ENCODE peak calls at places on chromosomes 13 and 19, in four cellular contexts. One of them, this sample, is unnamed.

GRCh38 chr13:95535243-95535642 is 17.3 kb upstream of the CLDN10 start:
- DNase-seq in thoracic aorta: no peak
- DNase-seq in astrocyte: peak; percentile 89
- DNase-seq in right cardiac atrium: no peak
- DNase-seq in this sample: no peak

GRCh38 chr13:30196025-30196424 is 111.3 kb downstream of the KATNAL1 start:
- DNase-seq in thoracic aorta: no peak
- DNase-seq in astrocyte: peak; percentile 66
- DNase-seq in right cardiac atrium: no peak
- DNase-seq in this sample: no peak

GRCh38 chr13:85590231-85590931 is 208.8 kb downstream of the SLITRK6 start:
- DNase-seq in thoracic aorta: no peak
- DNase-seq in astrocyte: peak; percentile 10
- DNase-seq in right cardiac atrium: no peak
- DNase-seq in this sample: no peak

GRCh38 chr19:22608441-22608840 is 25.7 kb upstream of the ZNF492 start:
- DNase-seq in thoracic aorta: no peak
- DNase-seq in astrocyte: no peak
- DNase-seq in right cardiac atrium: no peak
- DNase-seq in this sample: no peak

GRCh38 chr19:17294051-17294891 is 9.0 kb downstream of the ABHD8 start:
- DNase-seq in thoracic aorta: no peak
- DNase-seq in astrocyte: no peak
- DNase-seq in right cardiac atrium: peak; percentile 54
- DNase-seq in this sample: no peak

GRCh38 chr13:76672422-76672821 is 213.8 kb downstream of the KCTD12 start:
- DNase-seq in thoracic aorta: no peak
- DNase-seq in astrocyte: peak; percentile 65
- DNase-seq in right cardiac atrium: no peak
- DNase-seq in this sample: no peak

GRCh38 chr13:62388515-62388914 is 972.9 kb upstream of the PCDH20 start:
- DNase-seq in thoracic aorta: no peak
- DNase-seq in astrocyte: no peak
- DNase-seq in right cardiac atrium: no peak
- DNase-seq in this sample: no peak

GRCh38 chr19:18771328-18772242 is 19.5 kb downstream of the COMP start:
- DNase-seq in thoracic aorta: no peak
- DNase-seq in astrocyte: no peak
- DNase-seq in right cardiac atrium: no peak
- DNase-seq in this sample: no peak

GRCh38 chr13:27349458-27349857 is 75.0 kb upstream of the GTF3A start:
- DNase-seq in thoracic aorta: no peak
- DNase-seq in astrocyte: peak; percentile 70
- DNase-seq in right cardiac atrium: no peak
- DNase-seq in this sample: no peak

GRCh38 chr13:49936943-49937273 is 768 bp upstream of the SPRYD7 start:
- DNase-seq in thoracic aorta: no peak
- DNase-seq in astrocyte: no peak
- DNase-seq in right cardiac atrium: no peak
- DNase-seq in this sample: no peak

GRCh38 chr13:73365240-73365639 is 306.4 kb downstream of the KLF5 start:
- DNase-seq in thoracic aorta: no peak
- DNase-seq in astrocyte: no peak
- DNase-seq in right cardiac atrium: no peak
- DNase-seq in this sample: no peak

GRCh38 chr13:43136940-43137574 is 113.7 kb downstream of the DNAJC15 start:
- DNase-seq in thoracic aorta: no peak
- DNase-seq in astrocyte: no peak
- DNase-seq in right cardiac atrium: no peak
- DNase-seq in this sample: no peak

GRCh38 chr13:51243832-51244231 is 21.6 kb downstream of the FAM124A start:
- DNase-seq in thoracic aorta: no peak
- DNase-seq in astrocyte: no peak
- DNase-seq in right cardiac atrium: no peak
- DNase-seq in this sample: no peak

GRCh38 chr13:91904597-91904996 is 506.2 kb downstream of the GPC5 start:
- DNase-seq in thoracic aorta: no peak
- DNase-seq in astrocyte: no peak
- DNase-seq in right cardiac atrium: no peak
- DNase-seq in this sample: no peak

GRCh38 chr19:15782211-15782610 is 5.2 kb upstream of the OR10H5 start:
- DNase-seq in thoracic aorta: no peak
- DNase-seq in astrocyte: no peak
- DNase-seq in right cardiac atrium: no peak
- DNase-seq in this sample: no peak

GRCh38 chr13:106568225-106569003 is 477 bp upstream of the ARGLU1 start:
- DNase-seq in thoracic aorta: no peak
- DNase-seq in astrocyte: no peak
- DNase-seq in right cardiac atrium: no peak
- DNase-seq in this sample: no peak

GRCh38 chr13:106566682-106567420 is 1.1 kb downstream of the ARGLU1 start:
- DNase-seq in thoracic aorta: no peak
- DNase-seq in astrocyte: peak; percentile 46
- DNase-seq in right cardiac atrium: peak; percentile 79
- DNase-seq in this sample: peak; percentile 43

GRCh38 chr13:106562301-106562700 is 5.6 kb downstream of the ARGLU1 start:
- DNase-seq in thoracic aorta: no peak
- DNase-seq in astrocyte: no peak
- DNase-seq in right cardiac atrium: no peak
- DNase-seq in this sample: no peak

GRCh38 chr13:106567421-106568224 is at the start of gene ARGLU1:
- DNase-seq in thoracic aorta: peak; percentile 43
- DNase-seq in astrocyte: peak; percentile 75
- DNase-seq in right cardiac atrium: peak; percentile 94
- DNase-seq in this sample: peak; percentile 95

DNA sequence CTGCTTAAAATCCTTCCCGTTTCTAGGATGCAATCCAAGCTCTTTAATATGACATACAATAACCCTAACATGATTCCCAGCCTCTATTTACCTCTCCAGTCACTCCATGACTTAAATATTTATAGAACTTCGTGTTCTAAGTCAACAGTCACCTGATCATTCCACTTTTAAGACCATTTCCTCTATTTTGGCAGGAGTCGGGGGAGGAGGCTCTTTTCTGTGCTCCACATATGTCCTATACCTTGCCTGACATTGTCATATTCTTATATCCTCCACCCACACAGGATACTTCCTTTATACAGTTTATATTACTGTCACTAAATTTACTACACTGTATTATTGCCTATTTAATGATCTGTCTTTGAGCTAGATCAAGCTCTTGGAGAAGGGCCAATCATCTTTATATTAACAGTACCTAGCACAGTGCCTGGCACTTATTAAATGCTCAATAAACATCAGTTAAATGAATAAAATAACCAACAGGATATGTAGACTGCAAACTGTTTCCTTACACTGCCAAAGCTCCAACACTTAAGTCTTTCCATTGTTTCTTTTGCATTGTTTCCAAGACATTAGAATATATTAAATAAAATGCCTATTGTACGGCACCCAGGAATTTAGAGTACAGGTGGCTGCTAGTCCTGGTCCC is 2.7 kb downstream of the ARGLU1 start:
- DNase-seq in thoracic aorta: no peak
- DNase-seq in astrocyte: no peak
- DNase-seq in right cardiac atrium: no peak
- DNase-seq in this sample: no peak
- H3K4me1 ChIP-seq in thoracic aorta: peaks cover 70% of the 10 kb centered on the region
- H3K4me1 ChIP-seq in astrocyte: peaks cover 18% of the 10 kb centered on the region
- H3K4me1 ChIP-seq in right cardiac atrium: peaks cover 2% of the 10 kb centered on the region
- H3K4me1 ChIP-seq in this sample: peaks cover 18% of the 10 kb centered on the region

DNA sequence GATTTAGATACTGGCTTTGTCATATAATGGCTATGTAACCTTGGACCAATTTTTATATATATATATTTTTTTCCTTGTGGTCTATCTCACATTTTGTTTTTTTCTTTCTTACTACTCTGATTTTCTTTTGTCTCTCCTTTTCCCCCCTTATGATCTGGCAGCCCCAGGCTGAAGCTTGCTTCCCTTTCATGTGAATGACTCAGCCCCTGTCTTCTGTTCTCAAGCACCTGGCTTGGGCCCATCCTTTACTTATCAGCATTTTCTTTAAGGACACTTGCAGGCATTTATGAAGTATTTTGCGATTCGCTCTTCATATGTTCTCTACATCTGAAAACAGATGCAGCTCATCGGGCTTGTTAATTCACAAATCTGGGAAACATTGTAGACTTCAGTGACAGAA is 163.6 kb downstream of the SPRY2 start:
- DNase-seq in thoracic aorta: no peak
- DNase-seq in astrocyte: peak; percentile 32
- DNase-seq in right cardiac atrium: no peak
- DNase-seq in this sample: no peak
- H3K4me1 ChIP-seq in thoracic aorta: no peaks in the 10 kb centered on the region
- H3K4me1 ChIP-seq in astrocyte: no peaks in the 10 kb centered on the region
- H3K4me1 ChIP-seq in right cardiac atrium: no peaks in the 10 kb centered on the region
- H3K4me1 ChIP-seq in this sample: no peaks in the 10 kb centered on the region

GRCh38 chr19:31257426-31258130 is 91.7 kb downstream of the TSHZ3 start:
- DNase-seq in thoracic aorta: no peak
- DNase-seq in astrocyte: no peak
- DNase-seq in right cardiac atrium: no peak
- DNase-seq in this sample: no peak
- H3K4me1 ChIP-seq in thoracic aorta: no peaks in the 10 kb centered on the region
- H3K4me1 ChIP-seq in astrocyte: no peaks in the 10 kb centered on the region
- H3K4me1 ChIP-seq in right cardiac atrium: no peaks in the 10 kb centered on the region
- H3K4me1 ChIP-seq in this sample: no peaks in the 10 kb centered on the region

GRCh38 chr19:7994923-7995682 is 10.3 kb downstream of the ELAVL1 start:
- DNase-seq in thoracic aorta: no peak
- DNase-seq in astrocyte: no peak
- DNase-seq in right cardiac atrium: no peak
- DNase-seq in this sample: no peak

GRCh38 chr19:7999376-7999775 is 6.1 kb downstream of the ELAVL1 start:
- DNase-seq in thoracic aorta: no peak
- DNase-seq in astrocyte: no peak
- DNase-seq in right cardiac atrium: no peak
- DNase-seq in this sample: no peak

GRCh38 chr19:7995756-7996155 is 9.7 kb downstream of the ELAVL1 start:
- DNase-seq in thoracic aorta: no peak
- DNase-seq in astrocyte: no peak
- DNase-seq in right cardiac atrium: no peak
- DNase-seq in this sample: no peak

GRCh38 chr19:8000298-8001038 is 5.0 kb downstream of the ELAVL1 start:
- DNase-seq in thoracic aorta: no peak
- DNase-seq in astrocyte: no peak
- DNase-seq in right cardiac atrium: no peak
- DNase-seq in this sample: no peak

GRCh38 chr19:7998081-7998480 is 7.4 kb downstream of the ELAVL1 start:
- DNase-seq in thoracic aorta: no peak
- DNase-seq in astrocyte: peak; percentile 46
- DNase-seq in right cardiac atrium: no peak
- DNase-seq in this sample: no peak
- H3K4me1 ChIP-seq in thoracic aorta: peaks cover 34% of the 10 kb centered on the region
- H3K4me1 ChIP-seq in astrocyte: peaks cover 15% of the 10 kb centered on the region
- H3K4me1 ChIP-seq in right cardiac atrium: peaks cover 16% of the 10 kb centered on the region
- H3K4me1 ChIP-seq in this sample: peaks cover 6% of the 10 kb centered on the region

DNA sequence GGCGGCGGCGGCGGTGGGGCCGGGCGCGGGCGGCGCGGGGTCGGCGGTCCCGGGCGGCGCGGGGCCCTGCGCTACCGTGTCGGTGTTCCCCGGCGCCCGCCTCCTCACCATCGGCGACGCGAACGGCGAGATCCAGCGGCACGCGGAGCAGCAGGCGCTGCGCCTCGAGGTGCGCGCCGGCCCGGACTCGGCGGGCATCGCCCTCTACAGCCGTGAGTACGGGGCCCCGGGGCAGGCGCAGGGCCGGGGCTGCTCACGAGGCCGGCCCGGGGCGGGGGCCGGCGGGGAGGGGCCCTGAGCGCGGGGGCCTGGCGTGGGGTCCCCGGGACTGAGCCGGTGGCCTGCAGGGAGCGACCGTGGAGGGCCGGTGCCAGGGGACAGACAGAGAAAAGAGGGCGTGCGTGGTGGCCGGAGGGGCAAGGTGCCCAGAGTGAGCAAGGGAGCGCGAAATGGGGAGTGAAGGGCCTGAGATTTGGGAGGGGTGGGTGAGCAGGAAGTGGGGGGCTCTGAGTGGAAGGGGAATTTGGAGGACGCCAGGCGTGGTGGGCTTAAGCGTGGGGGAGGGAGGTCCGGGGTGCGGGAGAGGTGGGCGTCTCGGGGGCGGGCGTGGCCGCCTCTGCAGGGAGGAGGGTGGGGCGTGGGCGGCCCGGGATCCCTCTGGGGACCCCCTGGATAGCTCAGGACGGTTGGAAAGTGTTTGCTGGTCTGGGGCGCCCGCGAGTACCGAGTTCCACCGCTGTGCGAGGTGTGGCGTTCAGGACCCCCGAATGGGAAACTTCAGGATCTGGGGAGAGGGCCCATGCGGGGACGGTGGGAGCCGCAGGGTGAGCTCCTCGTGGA is 578 bp downstream of the CARM1 start:
- DNase-seq in thoracic aorta: no peak
- DNase-seq in astrocyte: no peak
- DNase-seq in right cardiac atrium: peak; percentile 64
- DNase-seq in this sample: peak; percentile 80
- H3K4me1 ChIP-seq in thoracic aorta: peaks cover 31% of the 10 kb centered on the region
- H3K4me1 ChIP-seq in astrocyte: peaks cover 12% of the 10 kb centered on the region
- H3K4me1 ChIP-seq in right cardiac atrium: peaks cover 2% of the 10 kb centered on the region
- H3K4me1 ChIP-seq in this sample: no peaks in the 10 kb centered on the region

GRCh38 chr19:13099073-13099999 is 3.3 kb downstream of the LYL1 start:
- DNase-seq in thoracic aorta: no peak
- DNase-seq in astrocyte: no peak
- DNase-seq in right cardiac atrium: peak; percentile 83
- DNase-seq in this sample: no peak
- H3K4me1 ChIP-seq in thoracic aorta: peaks cover 64% of the 10 kb centered on the region
- H3K4me1 ChIP-seq in astrocyte: peaks cover 6% of the 10 kb centered on the region
- H3K4me1 ChIP-seq in right cardiac atrium: no peaks in the 10 kb centered on the region
- H3K4me1 ChIP-seq in this sample: no peaks in the 10 kb centered on the region

GRCh38 chr13:110242615-110243014 is 64.3 kb downstream of the COL4A1 start:
- DNase-seq in thoracic aorta: no peak
- DNase-seq in astrocyte: no peak
- DNase-seq in right cardiac atrium: no peak
- DNase-seq in this sample: no peak
- H3K4me1 ChIP-seq in thoracic aorta: peaks cover 98% of the 10 kb centered on the region
- H3K4me1 ChIP-seq in astrocyte: peaks cover 29% of the 10 kb centered on the region
- H3K4me1 ChIP-seq in right cardiac atrium: peaks cover 26% of the 10 kb centered on the region
- H3K4me1 ChIP-seq in this sample: no peaks in the 10 kb centered on the region

This sample was measured in pancreas.